ENCODE peak calls at places on chromosomes 3 and 15, in four cellular contexts. One of them, this sample, is unnamed.

GRCh38 chr3:126753191-126754160 is 49.4 kb downstream of the CHCHD6 start:
- DNase-seq in spleen: no peak
- DNase-seq in cardiac fibroblast: no peak
- DNase-seq in heart right ventricle: no peak
- DNase-seq in this sample: no peak

GRCh38 chr3:197718904-197719303 is 17.8 kb downstream of the RUBCN start:
- DNase-seq in spleen: no peak
- DNase-seq in heart right ventricle: no peak
- DNase-seq in cardiac fibroblast: peak; percentile 94
- DNase-seq in this sample: no peak

GRCh38 chr3:10417849-10418248 is 87.5 kb downstream of the ATP2B2 start:
- DNase-seq in spleen: no peak
- DNase-seq in cardiac fibroblast: peak; percentile 27
- DNase-seq in heart right ventricle: no peak
- DNase-seq in this sample: peak; percentile 11

GRCh38 chr3:147348976-147349375 is 57.4 kb downstream of the ZIC4 start:
- DNase-seq in spleen: no peak
- DNase-seq in heart right ventricle: no peak
- DNase-seq in cardiac fibroblast: no peak
- DNase-seq in this sample: no peak

GRCh38 chr3:120496278-120496975 is 45.6 kb upstream of the FSTL1 start:
- DNase-seq in spleen: no peak
- DNase-seq in cardiac fibroblast: peak; percentile 90
- DNase-seq in heart right ventricle: no peak
- DNase-seq in this sample: no peak

GRCh38 chr3:46628980-46629379 is 16.7 kb downstream of the FAM240A start:
- DNase-seq in heart right ventricle: no peak
- DNase-seq in spleen: no peak
- DNase-seq in cardiac fibroblast: no peak
- DNase-seq in this sample: no peak

GRCh38 chr3:125129512-125129962 is 73.7 kb upstream of the HEG1 start:
- DNase-seq in heart right ventricle: no peak
- DNase-seq in cardiac fibroblast: peak; percentile 97
- DNase-seq in spleen: no peak
- DNase-seq in this sample: no peak

GRCh38 chr3:9279959-9280358 is 30.5 kb upstream of the SRGAP3 start:
- DNase-seq in heart right ventricle: no peak
- DNase-seq in cardiac fibroblast: peak; percentile 11
- DNase-seq in spleen: no peak
- DNase-seq in this sample: no peak

GRCh38 chr3:111668912-111669488 is 73.9 kb upstream of the ZBED2 start:
- DNase-seq in spleen: no peak
- DNase-seq in heart right ventricle: no peak
- DNase-seq in cardiac fibroblast: peak; percentile 78
- DNase-seq in this sample: no peak

GRCh38 chr3:22835041-22835440 is 368.1 kb upstream of the UBE2E2 start:
- DNase-seq in cardiac fibroblast: peak; percentile 8
- DNase-seq in heart right ventricle: no peak
- DNase-seq in spleen: no peak
- DNase-seq in this sample: no peak

GRCh38 chr3:177642482-177643163 is 445.3 kb upstream of the TBL1XR1 start:
- DNase-seq in heart right ventricle: no peak
- DNase-seq in spleen: no peak
- DNase-seq in cardiac fibroblast: peak; percentile 16
- DNase-seq in this sample: no peak

GRCh38 chr15:40766906-40767837 is 2.6 kb upstream of the C15orf62 start:
- DNase-seq in cardiac fibroblast: peak; percentile 42
- DNase-seq in heart right ventricle: no peak
- DNase-seq in spleen: no peak
- DNase-seq in this sample: no peak

GRCh38 chr15:43232289-43232874 is 11.6 kb upstream of the EPB42 start:
- DNase-seq in spleen: no peak
- DNase-seq in cardiac fibroblast: peak; percentile 13
- DNase-seq in heart right ventricle: no peak
- DNase-seq in this sample: no peak

DNA sequence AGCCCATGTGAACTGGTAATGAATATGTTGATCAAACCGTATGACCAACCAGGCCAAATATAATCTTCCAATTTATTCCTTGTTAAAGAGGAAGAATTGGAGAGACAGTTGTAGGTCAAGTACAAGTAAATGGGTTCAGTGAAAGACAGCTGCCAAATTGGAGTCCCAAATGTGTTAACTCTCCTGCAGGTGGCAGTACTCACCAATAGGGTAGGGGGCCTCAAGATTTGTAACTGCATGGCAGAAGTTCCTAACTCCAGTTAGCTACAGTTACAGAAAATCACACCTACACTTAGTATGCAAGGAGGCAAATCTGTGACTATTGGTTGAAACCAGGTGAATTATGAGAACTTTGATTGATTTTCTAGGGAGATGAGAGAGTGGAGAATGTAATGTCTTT is 278.0 kb downstream of the ZBBX start:
- DNase-seq in cardiac fibroblast: no peak
- DNase-seq in spleen: no peak
- DNase-seq in heart right ventricle: no peak
- DNase-seq in this sample: no peak
- TF ChIP-seq CTCF in cardiac fibroblast: no peak
- TF ChIP-seq CTCF in spleen: no peak
- TF ChIP-seq CTCF in heart right ventricle: peak; percentile 10
- TF ChIP-seq CTCF in this sample: peak; percentile 29

GRCh38 chr3:150064952-150065351 is 94.3 kb upstream of the PFN2 start:
- DNase-seq in cardiac fibroblast: no peak
- DNase-seq in spleen: no peak
- DNase-seq in heart right ventricle: no peak
- DNase-seq in this sample: no peak

GRCh38 chr3:150059729-150060128 is 89.0 kb upstream of the PFN2 start:
- DNase-seq in spleen: no peak
- DNase-seq in cardiac fibroblast: no peak
- DNase-seq in heart right ventricle: no peak
- DNase-seq in this sample: peak; percentile 21

GRCh38 chr3:150063237-150063636 is 92.5 kb upstream of the PFN2 start:
- DNase-seq in heart right ventricle: no peak
- DNase-seq in spleen: no peak
- DNase-seq in cardiac fibroblast: no peak
- DNase-seq in this sample: no peak

GRCh38 chr3:150061288-150062018 is 90.8 kb upstream of the PFN2 start:
- DNase-seq in spleen: no peak
- DNase-seq in cardiac fibroblast: no peak
- DNase-seq in heart right ventricle: no peak
- DNase-seq in this sample: no peak

GRCh38 chr3:150062492-150062891 is 91.8 kb upstream of the PFN2 start:
- DNase-seq in cardiac fibroblast: peak; percentile 70
- DNase-seq in spleen: no peak
- DNase-seq in heart right ventricle: no peak
- DNase-seq in this sample: no peak
- H3K4me3 ChIP-seq in cardiac fibroblast: peak overlapping the region; percentile 12
- H3K4me3 ChIP-seq in spleen: no peak overlapping the region
- H3K4me3 ChIP-seq in heart right ventricle: no peak overlapping the region
- H3K4me3 ChIP-seq in this sample: no peak overlapping the region

GRCh38 chr3:158789592-158789991 is 12.3 kb upstream of the MFSD1 start:
- DNase-seq in heart right ventricle: no peak
- DNase-seq in spleen: no peak
- DNase-seq in cardiac fibroblast: peak; percentile 78
- DNase-seq in this sample: no peak
- TF ChIP-seq CTCF in heart right ventricle: no peak
- TF ChIP-seq CTCF in spleen: no peak
- TF ChIP-seq CTCF in cardiac fibroblast: peak; percentile 42
- TF ChIP-seq CTCF in this sample: peak; percentile 82

GRCh38 chr3:172517859-172518466 is 5.3 kb downstream of the TNFSF10 start:
- DNase-seq in cardiac fibroblast: no peak
- DNase-seq in heart right ventricle: no peak
- DNase-seq in spleen: no peak
- DNase-seq in this sample: no peak

GRCh38 chr3:172514678-172515077 is 8.6 kb downstream of the TNFSF10 start:
- DNase-seq in spleen: no peak
- DNase-seq in cardiac fibroblast: no peak
- DNase-seq in heart right ventricle: no peak
- DNase-seq in this sample: no peak

GRCh38 chr3:172515130-172515918 is 7.9 kb downstream of the TNFSF10 start:
- DNase-seq in spleen: no peak
- DNase-seq in heart right ventricle: no peak
- DNase-seq in cardiac fibroblast: peak; percentile 64
- DNase-seq in this sample: no peak

GRCh38 chr3:172519241-172519640 is 4.0 kb downstream of the TNFSF10 start:
- DNase-seq in spleen: no peak
- DNase-seq in heart right ventricle: no peak
- DNase-seq in cardiac fibroblast: no peak
- DNase-seq in this sample: no peak

DNA sequence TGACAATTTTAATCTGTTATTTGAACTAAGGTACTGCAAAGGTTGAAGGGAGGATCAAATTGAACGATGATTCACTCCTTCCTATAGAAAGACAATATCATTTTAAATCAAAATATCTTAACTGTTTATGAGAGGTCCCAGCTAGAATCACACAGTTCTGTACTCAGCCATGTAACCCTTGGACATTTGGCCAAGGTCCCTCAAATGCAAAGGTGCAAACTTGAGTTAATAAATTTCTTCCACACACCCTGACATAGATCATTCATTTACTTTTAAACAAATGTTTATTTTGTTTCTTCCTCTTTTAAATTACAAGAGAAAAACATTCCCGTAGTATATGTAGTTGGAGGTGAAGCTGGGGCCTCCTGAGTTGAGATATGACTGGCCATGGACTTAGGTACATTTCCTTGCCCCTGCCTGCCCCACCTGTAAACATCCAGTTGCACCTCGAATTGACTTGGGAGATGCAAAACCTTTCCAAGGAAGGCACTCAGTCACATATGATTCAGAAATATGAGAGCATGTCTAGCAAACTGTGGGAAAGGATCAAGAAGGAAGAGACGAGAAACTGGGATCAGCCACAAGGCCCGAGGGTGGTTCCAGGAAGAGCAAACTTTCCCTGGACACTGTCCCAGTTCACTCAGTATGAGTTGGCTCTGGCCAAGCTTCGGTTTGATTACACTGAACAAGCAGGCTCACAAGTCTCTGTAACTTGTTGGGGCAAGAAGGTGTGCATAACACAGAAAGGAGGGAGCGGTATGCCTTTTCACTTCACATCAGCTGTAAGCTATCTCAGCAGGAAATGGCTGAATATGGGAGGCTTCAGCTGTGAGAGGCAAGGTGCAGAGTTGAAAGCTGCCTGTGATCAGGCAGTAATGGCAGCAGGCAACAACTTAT is 6.7 kb downstream of the TNFSF10 start:
- DNase-seq in heart right ventricle: peak; percentile 23
- DNase-seq in cardiac fibroblast: peak; percentile 77
- DNase-seq in spleen: no peak
- DNase-seq in this sample: peak; percentile 98
- H3K4me3 ChIP-seq in heart right ventricle: no peak overlapping the region
- H3K4me3 ChIP-seq in cardiac fibroblast: no peak overlapping the region
- H3K4me3 ChIP-seq in spleen: no peak overlapping the region
- H3K4me3 ChIP-seq in this sample: no peak overlapping the region

GRCh38 chr3:12484198-12484982 is at the start of gene TSEN2:
- DNase-seq in heart right ventricle: peak; percentile 97
- DNase-seq in cardiac fibroblast: peak; percentile 94
- DNase-seq in spleen: peak; percentile 99
- DNase-seq in this sample: peak; percentile 91
- TF ChIP-seq CTCF in heart right ventricle: peak; percentile 9
- TF ChIP-seq CTCF in cardiac fibroblast: no peak
- TF ChIP-seq CTCF in spleen: no peak
- TF ChIP-seq CTCF in this sample: peak; percentile 41

GRCh38 chr3:142027295-142027694 is 122.0 kb downstream of the TFDP2 start:
- DNase-seq in spleen: no peak
- DNase-seq in heart right ventricle: no peak
- DNase-seq in cardiac fibroblast: no peak
- DNase-seq in this sample: no peak

GRCh38 chr3:142028174-142028833 is 121.0 kb downstream of the TFDP2 start:
- DNase-seq in spleen: no peak
- DNase-seq in heart right ventricle: no peak
- DNase-seq in cardiac fibroblast: peak; percentile 90
- DNase-seq in this sample: peak; percentile 75

GRCh38 chr3:142029791-142030190 is 119.6 kb downstream of the TFDP2 start:
- DNase-seq in cardiac fibroblast: no peak
- DNase-seq in heart right ventricle: no peak
- DNase-seq in spleen: no peak
- DNase-seq in this sample: no peak

GRCh38 chr3:142027713-142028112 is 121.6 kb downstream of the TFDP2 start:
- DNase-seq in heart right ventricle: no peak
- DNase-seq in cardiac fibroblast: peak; percentile 41
- DNase-seq in spleen: no peak
- DNase-seq in this sample: peak; percentile 36

DNA sequence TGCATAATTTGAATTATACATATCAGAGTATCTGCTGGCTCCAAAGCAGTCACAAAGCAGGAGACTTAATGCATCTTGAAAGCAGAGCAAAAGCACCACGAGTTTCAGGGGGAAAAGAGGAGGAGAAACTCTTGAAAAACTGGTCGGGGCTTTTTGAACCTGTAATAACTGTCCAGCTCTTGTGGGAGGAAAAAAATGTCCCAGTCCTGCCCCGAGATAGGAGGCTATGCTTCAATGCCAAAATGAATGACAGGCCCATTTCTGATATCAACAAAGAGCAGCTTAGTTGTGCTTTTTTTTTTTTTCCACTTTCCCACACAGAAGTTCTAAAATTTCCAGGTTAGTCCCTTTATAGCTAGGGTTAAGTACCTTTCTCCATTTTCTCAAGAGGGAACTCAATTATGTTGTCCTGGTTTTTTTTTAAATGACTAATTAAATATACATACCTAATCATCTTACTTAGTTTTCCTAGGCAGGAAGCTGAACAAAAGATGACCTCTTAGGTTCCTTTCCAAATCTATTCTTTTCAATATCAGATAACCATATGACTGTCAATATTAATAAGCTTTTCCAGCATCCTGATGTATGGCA is 120.2 kb downstream of the TFDP2 start:
- DNase-seq in spleen: no peak
- DNase-seq in heart right ventricle: no peak
- DNase-seq in cardiac fibroblast: no peak
- DNase-seq in this sample: no peak
- H3K4me3 ChIP-seq in spleen: no peak overlapping the region
- H3K4me3 ChIP-seq in heart right ventricle: no peak overlapping the region
- H3K4me3 ChIP-seq in cardiac fibroblast: no peak overlapping the region
- H3K4me3 ChIP-seq in this sample: no peak overlapping the region

DNA sequence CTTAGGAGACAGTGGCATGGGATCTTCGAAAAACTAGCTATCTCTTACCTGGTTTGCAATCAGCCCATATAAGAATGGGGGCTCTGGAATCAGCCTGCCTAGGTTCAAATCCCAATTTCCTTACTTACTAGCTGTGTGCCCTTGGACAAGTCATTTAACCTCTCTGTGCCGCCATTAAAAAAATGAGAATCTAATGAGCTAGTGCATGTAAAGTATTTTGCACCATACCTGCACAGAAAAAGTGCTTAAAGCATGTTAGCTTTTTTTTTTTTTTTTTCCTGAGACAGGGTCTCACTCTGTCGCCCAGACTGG is 181.8 kb downstream of the SHQ1 start:
- DNase-seq in cardiac fibroblast: no peak
- DNase-seq in heart right ventricle: no peak
- DNase-seq in spleen: no peak
- DNase-seq in this sample: no peak
- TF ChIP-seq CTCF in cardiac fibroblast: no peak
- TF ChIP-seq CTCF in heart right ventricle: no peak
- TF ChIP-seq CTCF in spleen: no peak
- TF ChIP-seq CTCF in this sample: no peak